ENCODE peak calls at places on chromosomes 13 and 19, in ten cellular contexts. F is SW480; G is ACHN; J is NCI-H1092; B is HT1080; A is activated T-cell treated with anti-CD3 and anti-CD28 coated beads, Interleukin-2, amount 50 U/mL, for 48 hours; L is lower leg skin; Y is stimulated activated CD4-positive, alpha-beta T cell treated with anti-CD3 and anti-CD28 coated beads, Interleukin-12 subunit alpha, Interleukin-12 subunit beta, amount 100 ng/mL, for 24 hours; K is stimulated activated CD8-positive, alpha-beta memory T cell treated with anti-CD3 and anti-CD28 coated beads, Interleukin-15, amount 100 ng/mL, for 1 hour; O is NCI-H1105. H is an unnamed sample.

GRCh38 chr13:90365130-90365529 is 982.4 kb upstream of the MIR17HG start:
- DNase-seq in K (no peak), J (no peak), G (peak), Y (no peak), O (no peak), A (no peak), B (no peak), L (no peak), F (no peak), H (no peak)

GRCh38 chr19:30755581-30755980 is 383.4 kb downstream of the ZNF536 start:
- DNase-seq in A (no peak), F (no peak), K (no peak), B (no peak), O (no peak), L (no peak), J (no peak), Y (no peak), G (no peak), H (no peak)

GRCh38 chr19:18558202-18558555 is 509 bp downstream of the KXD1 start:
- DNase-seq in G (no peak), B (no peak), L (no peak), A (peak), O (no peak), F (no peak), J (no peak), Y (no peak), K (no peak), H (no peak)

GRCh38 chr19:43395561-43395960 is 19.1 kb upstream of the TEX101 start:
- DNase-seq in K (no peak), G (no peak), O (no peak), Y (no peak), B (no peak), F (no peak), J (no peak), A (no peak), L (peak), H (peak)

GRCh38 chr13:43221611-43222010 is 198.2 kb downstream of the DNAJC15 start:
- DNase-seq in L (no peak), J (no peak), F (no peak), K (no peak), B (no peak), O (no peak), Y (no peak), A (no peak), G (no peak), H (no peak)

GRCh38 chr19:3984908-3985642 is at the start of gene EEF2:
- DNase-seq in O (peak), A (peak), L (peak), K (peak), Y (peak), G (peak), B (peak), F (peak), J (peak), H (peak)

GRCh38 chr13:97130201-97130600 is 91.9 kb upstream of the MBNL2 start:
- DNase-seq in F (no peak), B (no peak), A (no peak), Y (no peak), J (no peak), O (no peak), G (no peak), K (no peak), L (no peak), H (no peak)

GRCh38 chr19:53958168-53958571 is 4.6 kb upstream of the CACNG8 start:
- DNase-seq in O (peak), G (no peak), Y (no peak), B (no peak), L (no peak), K (no peak), J (peak), A (no peak), F (no peak), H (no peak)

GRCh38 chr19:37930416-37930815 is 23.4 kb downstream of the SIPA1L3 start:
- DNase-seq in L (no peak), B (peak), A (no peak), J (no peak), Y (no peak), F (no peak), O (no peak), K (no peak), G (peak), H (peak)

GRCh38 chr13:33180009-33180804 is 105.3 kb downstream of the STARD13 start:
- DNase-seq in Y (no peak), J (no peak), G (peak), L (no peak), B (no peak), O (no peak), K (no peak), A (no peak), F (no peak), H (peak)